ENCODE peak calls at places on chromosomes 2 and 18, in six cellular contexts. Y, D, M, N, S and T are unnamed samples.

GRCh38 chr2:160405077-160405865 is 88.3 kb downstream of the RBMS1 start:
- DNase-seq in Y (no peak), D (no peak), M (no peak), N (no peak), S (no peak), T (no peak)

GRCh38 chr2:58562281-58562680 is 321.2 kb upstream of the FANCL start:
- DNase-seq in Y (no peak), D (no peak), M (no peak), N (no peak), S (no peak), T (no peak)

GRCh38 chr2:176176233-176176632 is 12.2 kb upstream of the HOXD1 start:
- DNase-seq in Y (no peak), D (no peak), M (peak; percentile 40), N (no peak), S (no peak), T (no peak)

GRCh38 chr2:152493417-152493816 is 158.4 kb downstream of the FMNL2 start:
- DNase-seq in Y (no peak), D (no peak), M (no peak), N (no peak), S (no peak), T (no peak)

GRCh38 chr18:34985963-34986362 is 55.2 kb upstream of the MAPRE2 start:
- DNase-seq in Y (no peak), D (no peak), M (no peak), N (no peak), S (no peak), T (no peak)

GRCh38 chr18:2164644-2165287 is 406.5 kb downstream of the METTL4 start:
- DNase-seq in Y (no peak), D (no peak), M (no peak), N (no peak), S (no peak), T (no peak)

GRCh38 chr2:33726415-33726814 is 127.3 kb upstream of the FAM98A start:
- DNase-seq in Y (no peak), D (no peak), M (no peak), N (no peak), S (no peak), T (no peak)

GRCh38 chr2:168687314-168687713 is 115.1 kb upstream of the NOSTRIN start:
- DNase-seq in Y (no peak), D (peak; percentile 49), M (peak; percentile 41), N (peak; percentile 16), S (no peak), T (no peak)

GRCh38 chr2:6233932-6234331 is 541.7 kb downstream of the SOX11 start:
- DNase-seq in Y (no peak), D (no peak), M (no peak), N (no peak), S (no peak), T (no peak)

GRCh38 chr18:49730951-49731391 is 82.4 kb downstream of the ACAA2 start:
- DNase-seq in Y (no peak), D (no peak), M (no peak), N (no peak), S (no peak), T (no peak)

GRCh38 chr2:170152421-170152820 is 25.5 kb upstream of the MYO3B start:
- DNase-seq in Y (no peak), D (no peak), M (no peak), N (no peak), S (no peak), T (no peak)

GRCh38 chr18:55672574-55673361 is 84.8 kb upstream of the TCF4 start:
- DNase-seq in Y (no peak), D (no peak), M (no peak), N (no peak), S (no peak), T (no peak)

GRCh38 chr2:158716921-158717320 is 78.2 kb upstream of the DAPL1 start:
- DNase-seq in Y (no peak), D (no peak), M (no peak), N (no peak), S (no peak), T (no peak)